ENCODE peak calls at places on chromosomes 12 and 14, in eight cellular contexts. J is GM03348; O is mesendoderm; Y is activated B cell treated with CpG ODN at 0.5 μM for 24 hours; V is GM23338; T is effector memory CD4-positive, alpha-beta T cell; Z is posterior cingulate gyrus; L is HFF-Myc. I is an unnamed sample.

GRCh38 chr14:39109893-39110715 is 4.0 kb upstream of the GEMIN2 start:
- DNase-seq in J (no peak), O (no peak), Y (no peak), V (no peak), T (no peak), Z (no peak), L (no peak), I (no peak)

GRCh38 chr14:70000601-70001000 is 121.4 kb downstream of the SMOC1 start:
- DNase-seq in J (no peak), O (no peak), Y (no peak), V (no peak), T (no peak), Z (no peak), L (no peak), I (no peak)

GRCh38 chr12:88501976-88502938 is 78.0 kb downstream of the KITLG start:
- DNase-seq in J (no peak), O (no peak), Y (no peak), V (no peak), T (no peak), Z (no peak), L (peak; percentile 19), I (no peak)

GRCh38 chr14:31286456-31287293 is 79.1 kb upstream of the HECTD1 start:
- DNase-seq in J (no peak), O (peak; percentile 65), Y (no peak), V (peak; percentile 57), T (no peak), Z (no peak), L (no peak), I (no peak)

GRCh38 chr12:129202109-129202814 is 349.0 kb downstream of the GLT1D1 start:
- DNase-seq in J (no peak), O (peak; percentile 19), Y (no peak), V (no peak), T (no peak), Z (no peak), L (no peak), I (no peak)

GRCh38 chr14:85531594-85532391 is 1.8 kb downstream of the FLRT2 start:
- DNase-seq in J (peak; percentile 80), O (peak; percentile 91), Y (no peak), V (peak; percentile 84), T (no peak), Z (peak; percentile 73), L (no peak), I (no peak)

GRCh38 chr12:66594688-66595087 is 84.2 kb downstream of the GRIP1 start:
- DNase-seq in J (no peak), O (no peak), Y (no peak), V (no peak), T (no peak), Z (no peak), L (no peak), I (no peak)

GRCh38 chr12:96335270-96335669 is 65.0 kb downstream of the CDK17 start:
- DNase-seq in J (no peak), O (no peak), Y (no peak), V (no peak), T (no peak), Z (no peak), L (no peak), I (no peak)

GRCh38 chr12:77118696-77119095 is 53.3 kb upstream of the E2F7 start:
- DNase-seq in J (no peak), O (no peak), Y (no peak), V (no peak), T (no peak), Z (no peak), L (no peak), I (no peak)

GRCh38 chr12:57223191-57224165 is 6.0 kb upstream of the SHMT2 start:
- DNase-seq in J (no peak), O (no peak), Y (no peak), V (no peak), T (no peak), Z (no peak), L (no peak), I (no peak)

GRCh38 chr12:76670776-76671175 is 93.1 kb upstream of the ZDHHC17 start:
- DNase-seq in J (peak; percentile 55), O (peak; percentile 35), Y (no peak), V (no peak), T (no peak), Z (no peak), L (peak; percentile 92), I (no peak)

GRCh38 chr12:9340422-9341259 is 132.4 kb upstream of the PZP start:
- DNase-seq in J (no peak), O (peak; percentile 20), Y (no peak), V (no peak), T (no peak), Z (no peak), L (peak; percentile 54), I (no peak)

GRCh38 chr12:96063046-96063445 is 27.7 kb upstream of the LTA4H start:
- DNase-seq in J (no peak), O (no peak), Y (no peak), V (no peak), T (no peak), Z (no peak), L (no peak), I (no peak)

GRCh38 chr12:107379852-107380567 is 286.7 kb upstream of the CRY1 start:
- DNase-seq in J (peak; percentile 70), O (no peak), Y (no peak), V (no peak), T (no peak), Z (no peak), L (no peak), I (no peak)

GRCh38 chr14:75559451-75560187 is 18.8 kb upstream of the FLVCR2 start:
- DNase-seq in J (peak; percentile 49), O (peak; percentile 32), Y (no peak), V (no peak), T (no peak), Z (no peak), L (no peak), I (peak; percentile 38)

GRCh38 chr12:47977772-47978597 is 14.6 kb downstream of the TMEM106C start:
- DNase-seq in J (no peak), O (no peak), Y (no peak), V (no peak), T (no peak), Z (no peak), L (no peak), I (no peak)

GRCh38 chr12:104314242-104314614 is 10.7 kb downstream of the EID3 start:
- DNase-seq in J (no peak), O (no peak), Y (no peak), V (no peak), T (no peak), Z (no peak), L (no peak), I (no peak)

GRCh38 chr14:24215495-24216344 is at the start of gene MDP1:
- DNase-seq in J (peak; percentile 91), O (peak; percentile 93), Y (peak; percentile 71), V (peak; percentile 94), T (peak; percentile 80), Z (peak; percentile 89), L (peak; percentile 65), I (peak; percentile 82)

GRCh38 chr12:119025786-119026185 is 44.4 kb downstream of the SRRM4 start:
- DNase-seq in J (no peak), O (no peak), Y (no peak), V (no peak), T (no peak), Z (no peak), L (no peak), I (no peak)

GRCh38 chr14:63563370-63564026 is 20.3 kb upstream of the PPP2R5E start:
- DNase-seq in J (no peak), O (peak; percentile 79), Y (no peak), V (no peak), T (no peak), Z (no peak), L (no peak), I (no peak)

GRCh38 chr12:78795934-78796445 is 68.6 kb upstream of the SYT1 start:
- DNase-seq in J (no peak), O (no peak), Y (no peak), V (no peak), T (no peak), Z (no peak), L (no peak), I (no peak)

GRCh38 chr12:28938581-28939301 is 210.3 kb upstream of the FAR2 start:
- DNase-seq in J (no peak), O (no peak), Y (no peak), V (no peak), T (no peak), Z (no peak), L (no peak), I (no peak)

GRCh38 chr14:81309511-81309910 is 88.8 kb upstream of the GTF2A1 start:
- DNase-seq in J (no peak), O (no peak), Y (no peak), V (no peak), T (no peak), Z (no peak), L (no peak), I (no peak)

GRCh38 chr12:96034631-96035282 is 630 bp downstream of the LTA4H start:
- DNase-seq in J (peak; percentile 58), O (peak; percentile 57), Y (no peak), V (peak; percentile 58), T (no peak), Z (peak; percentile 19), L (no peak), I (no peak)

GRCh38 chr12:53211476-53212381 is 4.7 kb upstream of the ITGB7 start:
- DNase-seq in J (no peak), O (peak; percentile 62), Y (no peak), V (peak; percentile 69), T (no peak), Z (no peak), L (no peak), I (no peak)

I was measured in NK-92 treated with Interleukin-12 subunit alpha and Interleukin-12 subunit beta, amount 100 ng/mL, for 24 hours.